ENCODE peak calls at places on chromosomes 16 and 17, in four cellular contexts. X is stimulated activated CD8-positive, alpha-beta memory T cell treated with anti-CD3 and anti-CD28 coated beads, Interleukin-7, amount 100 ng/mL, for 24 hours; D is stimulated activated CD4-positive, alpha-beta T cell treated with anti-CD3 and anti-CD28 coated beads, Interleukin-1b, Interleukin-23, amount 100 ng/mL, for 24 hours; T is HL-60. H is an unnamed sample.

GRCh38 chr17:21209511-21210175 is 4.3 kb downstream of the TMEM11 start:
- DNase-seq in T (no peak), D (no peak), X (no peak), H (no peak)

GRCh38 chr16:31105677-31106213 is 2.4 kb upstream of the BCKDK start:
- DNase-seq in D (peak; percentile 79), X (peak; percentile 79), T (peak; percentile 84), H (peak; percentile 76)

GRCh38 chr16:20906225-20906870 is 5.8 kb downstream of the LYRM1 start:
- DNase-seq in D (no peak), X (no peak), T (no peak), H (peak; percentile 89)

GRCh38 chr17:39225308-39225973 is at the start of gene STAC2:
- DNase-seq in X (no peak), D (no peak), T (no peak), H (no peak)

GRCh38 chr16:64251742-64252141 is 870.1 kb downstream of the CDH11 start:
- DNase-seq in T (no peak), D (no peak), X (no peak), H (no peak)

GRCh38 chr17:14922421-14922820 is 342.7 kb downstream of the PMP22 start:
- DNase-seq in T (no peak), D (no peak), X (no peak), H (no peak)

GRCh38 chr17:10349403-10349802 is 23.4 kb downstream of the MYH13 start:
- DNase-seq in X (no peak), T (no peak), D (no peak), H (no peak)

GRCh38 chr16:11089504-11090124 is 145.2 kb downstream of the CLEC16A start:
- DNase-seq in D (no peak), X (no peak), T (no peak), H (no peak)

GRCh38 chr17:28929769-28930168 is 21.5 kb downstream of the PHF12 start:
- DNase-seq in X (no peak), T (no peak), D (no peak), H (no peak)

GRCh38 chr17:10698116-10698818 is 873 bp downstream of the ADPRM start:
- DNase-seq in D (no peak), T (peak; percentile 1), X (no peak), H (peak; percentile 39)

GRCh38 chr17:79950306-79950705 is 85.4 kb downstream of the TBC1D16 start:
- DNase-seq in T (no peak), D (no peak), X (no peak), H (no peak)

GRCh38 chr16:27495191-27495590 is 54.5 kb downstream of the GTF3C1 start:
- DNase-seq in X (no peak), T (no peak), D (no peak), H (no peak)

GRCh38 chr17:45386180-45386579 is 46.5 kb downstream of the ARHGAP27 start:
- DNase-seq in D (no peak), T (peak; percentile 34), X (no peak), H (no peak)

GRCh38 chr16:69315486-69316311 is 4.5 kb downstream of the VPS4A start:
- DNase-seq in T (peak; percentile 58), X (no peak), D (no peak), H (no peak)

GRCh38 chr16:22358000-22358399 is 16.4 kb downstream of the CDR2 start:
- DNase-seq in D (no peak), T (no peak), X (no peak), H (no peak)

GRCh38 chr16:19831678-19832077 is 53.0 kb downstream of the GPRC5B start:
- DNase-seq in X (no peak), D (no peak), T (no peak), H (peak; percentile 59)

H was measured in dermis blood vessel endothelial cell.